ENCODE peak calls at places on chromosomes 3 and 15, in five cellular contexts. F, V, K, U and X are unnamed samples.

GRCh38 chr3:127277591-127277990 is 10.3 kb downstream of the PRR20G start:
- DNase-seq in K (no peak), U (no peak), V (no peak), F (peak), X (no peak)

GRCh38 chr3:188241072-188241471 is 87.1 kb downstream of the LPP start:
- DNase-seq in V (no peak), K (no peak), U (peak), F (no peak), X (no peak)

GRCh38 chr3:63976166-63976861 is 47.0 kb downstream of the PSMD6 start:
- DNase-seq in K (peak), U (no peak), V (no peak), F (peak), X (peak)

GRCh38 chr15:84603630-84604379 is 3.0 kb downstream of the ZSCAN2 start:
- DNase-seq in U (no peak), F (no peak), K (no peak), V (no peak), X (no peak)

GRCh38 chr3:122890077-122890484 is 95.2 kb downstream of the SLC49A4 start:
- DNase-seq in U (no peak), F (peak), K (peak), V (no peak), X (peak)

GRCh38 chr3:195139091-195139875 is 131.7 kb downstream of the XXYLT1 start:
- DNase-seq in K (no peak), U (no peak), F (no peak), V (no peak), X (no peak)

GRCh38 chr3:83224101-83224868 is 1462.8 kb upstream of the GBE1 start:
- DNase-seq in V (no peak), F (no peak), U (no peak), K (no peak), X (no peak)

GRCh38 chr3:117435481-117435880 is 725.9 kb downstream of the TUSC7 start:
- DNase-seq in K (no peak), F (no peak), U (peak), V (no peak), X (no peak)

GRCh38 chr3:122005033-122005565 is 16.9 kb downstream of the ILDR1 start:
- DNase-seq in V (no peak), F (no peak), K (no peak), U (no peak), X (no peak)

GRCh38 chr15:40941528-40942336 is 11.5 kb upstream of the CHAC1 start:
- DNase-seq in U (no peak), K (peak), F (no peak), V (peak), X (peak)

GRCh38 chr3:46926039-46926438 is 48.5 kb downstream of the PTH1R start:
- DNase-seq in K (no peak), V (no peak), U (no peak), F (no peak), X (no peak)

GRCh38 chr3:132399054-132399929 is 18.0 kb upstream of the DNAJC13 start:
- DNase-seq in K (peak), V (no peak), F (no peak), U (no peak), X (peak)

GRCh38 chr15:40105517-40106202 is 3.0 kb downstream of the BMF start:
- DNase-seq in F (no peak), V (peak), K (no peak), U (no peak), X (no peak)

GRCh38 chr3:195237981-195238625 is 32.9 kb downstream of the XXYLT1 start:
- DNase-seq in U (no peak), F (no peak), K (no peak), V (no peak), X (no peak)

GRCh38 chr3:170717410-170718402 is 131.8 kb upstream of the SLC7A14 start:
- DNase-seq in V (no peak), K (no peak), F (no peak), U (no peak), X (peak)

GRCh38 chr15:88209111-88209510 is 47.4 kb downstream of the NTRK3 start:
- DNase-seq in F (no peak), U (no peak), V (no peak), K (no peak), X (no peak)

GRCh38 chr3:99635348-99635747 is 3.0 kb upstream of the COL8A1 start:
- DNase-seq in K (no peak), U (no peak), F (no peak), V (no peak), X (no peak)

GRCh38 chr3:52784021-52784621 is 6.7 kb downstream of the ITIH1 start:
- DNase-seq in V (no peak), F (no peak), U (no peak), K (no peak), X (no peak)

GRCh38 chr3:73950781-73951180 is 326.0 kb upstream of the PDZRN3 start:
- DNase-seq in F (no peak), U (peak), K (no peak), V (no peak), X (no peak)

GRCh38 chr15:88388702-88389101 is 78.5 kb downstream of the MRPL46 start:
- DNase-seq in K (no peak), F (no peak), V (no peak), U (no peak), X (no peak)

GRCh38 chr15:98614681-98615080 is 33.7 kb upstream of the IGF1R start:
- DNase-seq in U (no peak), F (no peak), V (no peak), K (no peak), X (no peak)

GRCh38 chr15:83305696-83306291 is 21.3 kb upstream of the BNC1 start:
- DNase-seq in U (peak), F (no peak), K (no peak), V (no peak), X (no peak)

GRCh38 chr15:61660579-61660978 is 399.7 kb downstream of the VPS13C start:
- DNase-seq in V (no peak), F (no peak), K (no peak), U (no peak), X (peak)

GRCh38 chr3:143974877-143975238 is 3.2 kb downstream of the DIPK2A start:
- DNase-seq in F (no peak), K (no peak), V (no peak), U (no peak), X (no peak)

GRCh38 chr3:9750556-9751411 is 1.0 kb downstream of the OGG1 start:
- DNase-seq in F (no peak), K (no peak), U (no peak), V (no peak), X (no peak)

GRCh38 chr15:96339662-96340347 is 9.3 kb downstream of the NR2F2 start:
- DNase-seq in V (no peak), F (no peak), U (no peak), K (no peak), X (no peak)

GRCh38 chr3:120471643-120472042 is 20.9 kb upstream of the FSTL1 start:
- DNase-seq in V (no peak), K (peak), F (no peak), U (no peak), X (no peak)

GRCh38 chr3:70973558-70973957 is 610.0 kb downstream of the FOXP1 start:
- DNase-seq in F (no peak), U (no peak), K (no peak), V (no peak), X (no peak)

GRCh38 chr15:67826717-67827560 is 1.6 kb downstream of the SKOR1 start:
- DNase-seq in U (no peak), V (no peak), K (no peak), F (no peak), X (no peak)

GRCh38 chr3:89059201-89059600 is 48.2 kb upstream of the EPHA3 start:
- DNase-seq in V (no peak), U (no peak), K (no peak), F (no peak), X (no peak)

GRCh38 chr3:129908417-129908816 is 14.9 kb upstream of the TMCC1 start:
- DNase-seq in U (no peak), V (no peak), K (no peak), F (no peak), X (no peak)